ENCODE peak calls at places on chromosomes 2 and 18, in nine cellular contexts. X, T, Z, E, G, S, B, A and U are unnamed samples.

GRCh38 chr2:202017940-202018339 is 15.7 kb upstream of the FZD7 start:
- DNase-seq in B (no peak), S (no peak), X (no peak), Z (no peak), T (no peak), E (no peak), G (no peak), A (no peak), U (no peak)

GRCh38 chr2:102050854-102051391 is 59.2 kb downstream of the IL1R2 start:
- DNase-seq in G (no peak), E (no peak), A (no peak), S (peak; percentile 89), T (no peak), Z (no peak), X (peak; percentile 45), B (peak; percentile 91), U (peak; percentile 98)

GRCh38 chr2:71458413-71459083 is 5.2 kb downstream of the DYSF start:
- DNase-seq in X (no peak), Z (no peak), B (peak; percentile 63), T (no peak), S (no peak), E (no peak), G (no peak), A (no peak), U (peak; percentile 56)

GRCh38 chr2:137924019-137924418 is 40.3 kb upstream of the HNMT start:
- DNase-seq in G (no peak), X (no peak), E (no peak), B (peak; percentile 18), T (no peak), S (no peak), Z (no peak), A (no peak), U (no peak)

GRCh38 chr2:130391058-130391871 is 35.4 kb downstream of the PTPN18 start:
- DNase-seq in T (no peak), S (peak; percentile 87), X (peak; percentile 83), B (peak; percentile 80), G (peak; percentile 40), A (peak; percentile 79), Z (peak; percentile 73), E (no peak), U (peak; percentile 82)

GRCh38 chr18:23542471-23542870 is 39.2 kb downstream of the RMC1 start:
- DNase-seq in E (no peak), A (no peak), T (no peak), Z (no peak), B (peak; percentile 11), G (no peak), S (no peak), X (no peak), U (no peak)

GRCh38 chr2:241545523-241546473 is 12.7 kb upstream of the BOK start:
- DNase-seq in B (no peak), Z (no peak), E (no peak), A (no peak), T (no peak), S (no peak), G (no peak), X (no peak), U (no peak)

GRCh38 chr2:63977904-63978303 is 41.3 kb downstream of the VPS54 start:
- DNase-seq in S (no peak), X (no peak), A (no peak), E (no peak), Z (no peak), G (no peak), T (no peak), B (no peak), U (no peak)

GRCh38 chr2:124540805-124541204 is 515.7 kb downstream of the CNTNAP5 start:
- DNase-seq in X (no peak), B (no peak), A (no peak), E (no peak), Z (no peak), T (no peak), S (no peak), G (no peak), U (no peak)

GRCh38 chr18:52510139-52510538 is 170.1 kb downstream of the DCC start:
- DNase-seq in T (no peak), G (no peak), B (no peak), Z (no peak), A (no peak), X (no peak), S (no peak), E (no peak), U (no peak)

GRCh38 chr2:222892321-222892720 is 31.5 kb downstream of the ACSL3 start:
- DNase-seq in Z (no peak), X (no peak), G (no peak), T (no peak), A (no peak), E (no peak), S (no peak), B (peak; percentile 85), U (no peak)

GRCh38 chr2:99488999-99489757 is 639 bp downstream of the REV1 start:
- DNase-seq in T (no peak), S (peak; percentile 84), X (peak; percentile 70), Z (peak; percentile 70), G (peak; percentile 49), E (peak; percentile 23), B (peak; percentile 52), A (peak; percentile 40), U (peak; percentile 67)

GRCh38 chr2:154771664-154772284 is 73.3 kb downstream of the KCNJ3 start:
- DNase-seq in G (no peak), Z (no peak), A (no peak), B (no peak), X (no peak), S (no peak), E (no peak), T (no peak), U (no peak)

GRCh38 chr2:48112911-48113687 is 206.8 kb upstream of the FBXO11 start:
- DNase-seq in Z (peak; percentile 6), X (no peak), B (peak; percentile 93), A (no peak), T (no peak), G (no peak), S (no peak), E (no peak), U (no peak)

GRCh38 chr2:629961-630360 is 47.2 kb downstream of the TMEM18 start:
- DNase-seq in X (no peak), E (no peak), T (no peak), Z (no peak), S (no peak), B (no peak), A (no peak), G (no peak), U (no peak)

GRCh38 chr2:212998629-212999359 is 152.6 kb downstream of the IKZF2 start:
- DNase-seq in S (no peak), B (peak; percentile 69), Z (no peak), T (no peak), A (no peak), X (no peak), E (no peak), G (no peak), U (no peak)

GRCh38 chr2:240505946-240506345 is 51.8 kb downstream of the ANKMY1 start:
- DNase-seq in G (no peak), Z (no peak), A (no peak), T (no peak), X (peak; percentile 4), S (no peak), E (no peak), B (no peak), U (peak; percentile 36)

GRCh38 chr2:112061840-112062239 is 6.8 kb downstream of the TMEM87B start:
- DNase-seq in X (no peak), S (no peak), G (no peak), Z (no peak), E (no peak), T (no peak), B (no peak), A (no peak), U (no peak)